ENCODE peak calls at places on chromosomes 12 and 14, in four cellular contexts. N is A549, Z is heart right ventricle, H is choroid plexus epithelial cell. X is an unnamed sample.

GRCh38 chr12:99250091-99250490 is 397.5 kb upstream of the GARIN6 start:
- DNase-seq in N (no peak), H (no peak), Z (no peak), X (no peak)

GRCh38 chr14:49621114-49621881 is 699 bp downstream of the MGAT2 start:
- DNase-seq in Z (peak; percentile 79), N (peak; percentile 80), H (no peak), X (peak; percentile 63)

GRCh38 chr12:96482086-96482485 is 7.3 kb upstream of the CFAP54 start:
- DNase-seq in Z (no peak), H (no peak), N (no peak), X (no peak)

GRCh38 chr14:101194356-101195308 is 291.1 kb upstream of the RTL1 start:
- DNase-seq in N (no peak), H (no peak), Z (no peak), X (peak; percentile 16)

GRCh38 chr12:103441437-103442186 is 54.2 kb downstream of the C12orf42 start:
- DNase-seq in H (no peak), Z (no peak), N (no peak), X (no peak)

GRCh38 chr12:51621155-51621922 is 30.3 kb downstream of the SCN8A start:
- DNase-seq in H (no peak), N (no peak), Z (no peak), X (no peak)

GRCh38 chr12:67714648-67715047 is 66.1 kb downstream of the DYRK2 start:
- DNase-seq in Z (no peak), N (peak; percentile 61), H (no peak), X (no peak)

GRCh38 chr14:103551338-103551762 is 11.1 kb downstream of the BAG5 start:
- DNase-seq in H (peak; percentile 45), Z (peak; percentile 65), N (no peak), X (no peak)

GRCh38 chr12:6225630-6226001 is 25.4 kb downstream of the CD9 start:
- DNase-seq in N (no peak), Z (no peak), H (no peak), X (no peak)

GRCh38 chr14:76373456-76373855 is 2.5 kb upstream of the ESRRB start:
- DNase-seq in H (no peak), Z (no peak), N (no peak), X (no peak)

GRCh38 chr12:121520586-121521086 is 60.2 kb downstream of the KDM2B start:
- DNase-seq in H (no peak), N (no peak), Z (no peak), X (no peak)

GRCh38 chr14:96088131-96088880 is 49.1 kb downstream of the C14orf132 start:
- DNase-seq in H (no peak), Z (no peak), N (no peak), X (no peak)

GRCh38 chr12:132604108-132605054 is 6.0 kb downstream of the LRCOL1 start:
- DNase-seq in N (no peak), Z (peak; percentile 74), H (no peak), X (no peak)

GRCh38 chr12:130300090-130300489 is 37.6 kb upstream of the PIWIL1 start:
- DNase-seq in Z (no peak), N (no peak), H (no peak), X (no peak)

GRCh38 chr12:115897718-115898117 is 379.8 kb downstream of the MED13L start:
- DNase-seq in Z (no peak), N (no peak), H (peak; percentile 4), X (no peak)

GRCh38 chr12:131557310-131557709 is 153.6 kb upstream of the SFSWAP start:
- DNase-seq in Z (no peak), H (no peak), N (no peak), X (no peak)

GRCh38 chr14:91817566-91818325 is 49.6 kb downstream of the TC2N start:
- DNase-seq in N (no peak), Z (no peak), H (no peak), X (no peak)

GRCh38 chr12:117408161-117408791 is 46.9 kb upstream of the NOS1 start:
- DNase-seq in H (peak; percentile 10), Z (no peak), N (no peak), X (peak; percentile 72)

GRCh38 chr14:101478096-101478495 is 83.2 kb upstream of the DIO3 start:
- DNase-seq in N (no peak), Z (no peak), H (no peak), X (peak; percentile 21)

GRCh38 chr12:111753144-111753881 is 13.4 kb upstream of the ALDH2 start:
- DNase-seq in Z (peak; percentile 71), H (peak; percentile 74), N (peak; percentile 63), X (peak; percentile 67)

GRCh38 chr14:98943907-98944306 is 328.1 kb downstream of the BCL11B start:
- DNase-seq in Z (no peak), N (no peak), H (no peak), X (no peak)

DNA sequence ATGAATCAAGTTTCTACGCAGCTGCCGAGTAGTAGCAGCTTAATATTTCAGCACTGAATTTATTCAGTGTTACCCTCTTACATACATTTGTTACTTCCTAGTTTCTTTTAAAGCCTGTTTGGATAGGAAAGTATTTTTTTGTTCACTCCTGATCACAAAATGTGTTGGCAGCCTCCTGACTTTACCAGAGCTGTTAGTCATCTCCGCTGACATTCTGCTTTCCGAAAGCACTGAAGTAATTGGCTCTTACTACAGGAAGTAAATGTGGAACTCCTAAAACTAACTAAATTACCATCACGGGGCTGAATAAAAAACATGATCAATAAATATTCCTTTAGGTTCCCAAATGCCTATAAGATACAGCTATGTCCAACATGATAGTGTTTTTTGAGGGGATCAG is 225.5 kb downstream of the EPS8 start:
- DNase-seq in H (peak; percentile 68), Z (no peak), N (no peak), X (no peak)
- H3K4me3 ChIP-seq in H (no peak overlapping the region), Z (peak overlapping the region; percentile 19), N (no peak overlapping the region), X (no peak overlapping the region)

DNA sequence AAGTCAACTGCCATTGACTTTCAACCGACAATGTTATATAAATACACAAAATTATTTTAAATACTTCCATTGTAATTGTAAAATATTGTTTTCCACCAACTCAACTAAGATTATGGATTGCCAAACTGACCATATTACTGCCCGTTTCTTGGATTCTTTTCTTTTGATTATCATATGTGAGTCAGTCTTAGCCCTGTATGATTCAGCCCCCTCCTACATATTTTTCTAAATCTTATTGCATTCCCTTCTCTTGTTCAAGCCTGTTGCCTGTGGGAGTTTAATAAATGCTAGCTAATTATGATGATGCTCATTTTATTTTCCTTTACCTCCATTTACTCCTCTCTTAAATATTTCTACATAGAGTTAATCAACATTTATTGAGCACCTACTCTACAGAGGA is 6.8 kb downstream of the RASSF9 start:
- DNase-seq in N (no peak), H (peak; percentile 40), Z (no peak), X (no peak)
- H3K4me3 ChIP-seq in N (no peak overlapping the region), H (no peak overlapping the region), Z (no peak overlapping the region), X (no peak overlapping the region)

GRCh38 chr12:91180162-91180561 is 2.5 kb downstream of the DCN start:
- DNase-seq in H (no peak), Z (no peak), N (no peak), X (no peak)

GRCh38 chr12:91178139-91178561 is 4.5 kb downstream of the DCN start:
- DNase-seq in N (peak; percentile 3), H (peak; percentile 73), Z (no peak), X (no peak)

GRCh38 chr12:91178801-91179200 is 3.8 kb downstream of the DCN start:
- DNase-seq in H (no peak), N (no peak), Z (no peak), X (no peak)

GRCh38 chr12:91179315-91179714 is 3.3 kb downstream of the DCN start:
- DNase-seq in Z (no peak), H (peak; percentile 58), N (no peak), X (no peak)

GRCh38 chr12:91177380-91177779 is 5.2 kb downstream of the DCN start:
- DNase-seq in Z (no peak), N (no peak), H (peak; percentile 31), X (no peak)
- H3K4me3 ChIP-seq in Z (peak overlapping the region; percentile 44), N (no peak overlapping the region), H (peak overlapping the region; percentile 14), X (peak overlapping the region; percentile 30)

GRCh38 chr12:53939141-53940108 is 794 bp downstream of the HOXC13 start:
- DNase-seq in H (peak; percentile 17), N (peak; percentile 30), Z (no peak), X (no peak)
- H3K4me3 ChIP-seq in H (no peak overlapping the region), N (peak overlapping the region; percentile 86), Z (no peak overlapping the region), X (no peak overlapping the region)

GRCh38 chr12:88684610-88685009 is 104.3 kb upstream of the KITLG start:
- DNase-seq in H (no peak), N (no peak), Z (no peak), X (no peak)
- H3K4me3 ChIP-seq in H (no peak overlapping the region), N (no peak overlapping the region), Z (no peak overlapping the region), X (no peak overlapping the region)

GRCh38 chr14:93970589-93970966 is 5.8 kb downstream of the ASB2 start:
- DNase-seq in N (peak; percentile 37), H (no peak), Z (no peak), X (peak; percentile 60)

GRCh38 chr14:93969082-93969828 is 7.1 kb downstream of the ASB2 start:
- DNase-seq in H (no peak), N (no peak), Z (peak; percentile 61), X (no peak)

GRCh38 chr14:93972618-93973205 is 3.7 kb downstream of the ASB2 start:
- DNase-seq in Z (no peak), N (no peak), H (no peak), X (no peak)

GRCh38 chr14:93971635-93972027 is 4.7 kb downstream of the ASB2 start:
- DNase-seq in H (no peak), N (no peak), Z (no peak), X (no peak)

DNA sequence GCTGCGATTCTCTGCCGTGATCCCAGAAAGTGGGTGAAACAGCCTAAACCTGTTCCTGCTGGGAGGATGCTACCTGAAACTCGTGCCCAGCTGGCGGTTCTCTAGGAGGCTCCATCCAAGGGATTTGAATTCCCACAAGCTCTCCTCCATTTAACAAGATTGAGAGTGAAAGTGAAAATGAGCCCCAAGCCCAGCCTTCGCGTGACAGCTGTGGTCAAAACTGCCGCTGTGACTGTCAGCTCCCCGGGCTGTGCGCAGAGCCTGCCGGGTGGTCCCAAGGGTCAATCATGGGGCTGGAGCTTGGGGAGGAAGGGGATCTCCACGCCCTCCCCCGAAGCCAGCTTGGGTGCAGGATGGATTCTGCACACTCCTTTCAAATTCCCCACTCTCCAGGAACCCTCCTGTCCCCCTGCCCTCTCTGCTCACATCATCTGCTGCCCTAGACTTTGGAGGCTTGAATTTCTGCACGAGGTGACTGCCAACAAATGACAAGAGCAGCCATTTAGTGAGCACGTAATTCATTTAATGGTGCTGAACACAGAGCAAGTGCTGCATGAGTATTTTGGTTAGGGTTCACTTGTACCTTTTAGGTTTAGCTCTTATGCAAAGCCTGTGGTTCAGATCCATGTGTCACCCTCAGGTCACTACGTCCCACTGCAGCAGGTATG is 5.3 kb downstream of the ASB2 start:
- DNase-seq in N (no peak), H (no peak), Z (no peak), X (peak; percentile 50)
- H3K4me3 ChIP-seq in N (no peak overlapping the region), H (no peak overlapping the region), Z (peak overlapping the region; percentile 51), X (peak overlapping the region; percentile 48)

DNA sequence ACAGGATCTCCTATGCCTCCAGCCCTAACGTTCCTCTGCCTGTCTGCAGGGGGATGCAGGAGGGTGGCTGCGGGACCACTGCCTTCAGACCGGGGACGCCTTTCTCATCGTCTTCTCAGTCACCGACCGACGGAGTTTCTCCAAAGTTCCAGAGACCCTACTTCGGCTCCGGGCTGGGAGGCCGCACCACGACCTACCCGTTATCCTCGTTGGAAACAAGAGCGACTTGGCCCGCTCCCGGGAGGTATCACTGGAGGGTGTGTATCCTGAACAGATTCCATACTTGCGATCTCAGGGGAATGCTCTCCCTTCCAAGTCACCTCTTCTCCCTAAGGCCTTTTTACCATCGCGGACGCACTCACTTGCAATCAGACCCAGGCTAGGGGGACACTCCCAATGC is 3.0 kb downstream of the REM2 start:
- DNase-seq in N (no peak), Z (no peak), H (no peak), X (no peak)
- H3K4me3 ChIP-seq in N (peak overlapping the region; percentile 61), Z (no peak overlapping the region), H (no peak overlapping the region), X (peak overlapping the region; percentile 59)

GRCh38 chr14:55843718-55844403 is 263.9 kb downstream of the KTN1 start:
- DNase-seq in N (no peak), Z (no peak), H (peak; percentile 36), X (no peak)
- H3K4me3 ChIP-seq in N (no peak overlapping the region), Z (no peak overlapping the region), H (no peak overlapping the region), X (no peak overlapping the region)

X was measured in stomach.